ENCODE peak calls at places on chromosome 21, in seven cellular contexts. One of them, this sample, is unnamed.

GRCh38 chr21:40047993-40048730 is 180.9 kb downstream of the PCP4 start:
- DNase-seq in lower lobe of right lung: no peak
- DNase-seq in heart left ventricle: no peak
- DNase-seq in IMR-90: no peak
- DNase-seq in MM.1S: no peak
- DNase-seq in left ventricle myocardium inferior: no peak
- DNase-seq in breast epithelium: no peak
- DNase-seq in this sample: peak; percentile 85

GRCh38 chr21:38140192-38140905 is 116.4 kb upstream of the KCNJ15 start:
- DNase-seq in breast epithelium: no peak
- DNase-seq in left ventricle myocardium inferior: peak; percentile 60
- DNase-seq in lower lobe of right lung: peak; percentile 66
- DNase-seq in MM.1S: no peak
- DNase-seq in IMR-90: peak; percentile 25
- DNase-seq in heart left ventricle: peak; percentile 65
- DNase-seq in this sample: peak; percentile 50

GRCh38 chr21:46024983-46025860 is 43.7 kb downstream of the COL6A1 start:
- DNase-seq in IMR-90: peak; percentile 67
- DNase-seq in left ventricle myocardium inferior: no peak
- DNase-seq in breast epithelium: no peak
- DNase-seq in MM.1S: no peak
- DNase-seq in heart left ventricle: no peak
- DNase-seq in lower lobe of right lung: no peak
- DNase-seq in this sample: no peak

GRCh38 chr21:29338256-29338655 is 39.5 kb downstream of the BACH1 start:
- DNase-seq in lower lobe of right lung: no peak
- DNase-seq in heart left ventricle: no peak
- DNase-seq in MM.1S: no peak
- DNase-seq in IMR-90: no peak
- DNase-seq in left ventricle myocardium inferior: no peak
- DNase-seq in breast epithelium: no peak
- DNase-seq in this sample: no peak

GRCh38 chr21:25330266-25330665 is 277.0 kb downstream of the MRPL39 start:
- DNase-seq in lower lobe of right lung: no peak
- DNase-seq in breast epithelium: no peak
- DNase-seq in heart left ventricle: no peak
- DNase-seq in left ventricle myocardium inferior: no peak
- DNase-seq in IMR-90: peak; percentile 61
- DNase-seq in MM.1S: no peak
- DNase-seq in this sample: no peak

GRCh38 chr21:17901458-17902092 is 82.4 kb upstream of the C21orf91 start:
- DNase-seq in IMR-90: peak; percentile 10
- DNase-seq in heart left ventricle: no peak
- DNase-seq in MM.1S: no peak
- DNase-seq in left ventricle myocardium inferior: no peak
- DNase-seq in breast epithelium: no peak
- DNase-seq in lower lobe of right lung: no peak
- DNase-seq in this sample: no peak

GRCh38 chr21:45909238-45909785 is 72.3 kb upstream of the COL6A1 start:
- DNase-seq in lower lobe of right lung: peak; percentile 30
- DNase-seq in heart left ventricle: no peak
- DNase-seq in left ventricle myocardium inferior: no peak
- DNase-seq in MM.1S: no peak
- DNase-seq in breast epithelium: no peak
- DNase-seq in IMR-90: no peak
- DNase-seq in this sample: no peak

GRCh38 chr21:28632718-28633408 is 359.8 kb downstream of the LTN1 start:
- DNase-seq in breast epithelium: no peak
- DNase-seq in IMR-90: peak; percentile 83
- DNase-seq in MM.1S: no peak
- DNase-seq in heart left ventricle: no peak
- DNase-seq in lower lobe of right lung: no peak
- DNase-seq in left ventricle myocardium inferior: no peak
- DNase-seq in this sample: no peak

GRCh38 chr21:35925497-35925896 is 134.8 kb downstream of the SETD4 start:
- DNase-seq in heart left ventricle: no peak
- DNase-seq in IMR-90: peak; percentile 18
- DNase-seq in MM.1S: no peak
- DNase-seq in breast epithelium: no peak
- DNase-seq in left ventricle myocardium inferior: no peak
- DNase-seq in lower lobe of right lung: no peak
- DNase-seq in this sample: no peak

GRCh38 chr21:46110499-46111192 is 12.7 kb downstream of the COL6A2 start:
- DNase-seq in lower lobe of right lung: peak; percentile 59
- DNase-seq in heart left ventricle: peak; percentile 87
- DNase-seq in IMR-90: no peak
- DNase-seq in MM.1S: no peak
- DNase-seq in left ventricle myocardium inferior: peak; percentile 79
- DNase-seq in breast epithelium: peak; percentile 51
- DNase-seq in this sample: peak; percentile 83

GRCh38 chr21:38349111-38349746 is 92.4 kb downstream of the KCNJ15 start:
- DNase-seq in heart left ventricle: no peak
- DNase-seq in left ventricle myocardium inferior: no peak
- DNase-seq in lower lobe of right lung: no peak
- DNase-seq in MM.1S: no peak
- DNase-seq in IMR-90: peak; percentile 6
- DNase-seq in breast epithelium: no peak
- DNase-seq in this sample: no peak

GRCh38 chr21:43318841-43319781 is 107.8 kb downstream of the SIK1 start:
- DNase-seq in lower lobe of right lung: no peak
- DNase-seq in heart left ventricle: peak; percentile 45
- DNase-seq in MM.1S: no peak
- DNase-seq in breast epithelium: no peak
- DNase-seq in left ventricle myocardium inferior: no peak
- DNase-seq in IMR-90: peak; percentile 87
- DNase-seq in this sample: no peak

GRCh38 chr21:44436111-44436611 is 19.1 kb upstream of the LRRC3 start:
- DNase-seq in IMR-90: no peak
- DNase-seq in MM.1S: no peak
- DNase-seq in lower lobe of right lung: peak; percentile 19
- DNase-seq in heart left ventricle: no peak
- DNase-seq in breast epithelium: peak; percentile 43
- DNase-seq in left ventricle myocardium inferior: peak; percentile 7
- DNase-seq in this sample: peak; percentile 35

GRCh38 chr21:21226472-21226871 is 228.3 kb downstream of the NCAM2 start:
- DNase-seq in left ventricle myocardium inferior: no peak
- DNase-seq in heart left ventricle: no peak
- DNase-seq in MM.1S: no peak
- DNase-seq in lower lobe of right lung: no peak
- DNase-seq in breast epithelium: no peak
- DNase-seq in IMR-90: peak; percentile 50
- DNase-seq in this sample: no peak

GRCh38 chr21:26842976-26843911 is 2.0 kb downstream of the ADAMTS1 start:
- DNase-seq in breast epithelium: peak; percentile 80
- DNase-seq in heart left ventricle: peak; percentile 96
- DNase-seq in MM.1S: peak; percentile 49
- DNase-seq in lower lobe of right lung: peak; percentile 84
- DNase-seq in IMR-90: peak; percentile 96
- DNase-seq in left ventricle myocardium inferior: peak; percentile 95
- DNase-seq in this sample: peak; percentile 98

GRCh38 chr21:45294509-45295291 is 7.0 kb upstream of the POFUT2 start:
- DNase-seq in breast epithelium: peak; percentile 54
- DNase-seq in MM.1S: no peak
- DNase-seq in IMR-90: peak; percentile 100
- DNase-seq in heart left ventricle: peak; percentile 92
- DNase-seq in left ventricle myocardium inferior: peak; percentile 89
- DNase-seq in lower lobe of right lung: peak; percentile 64
- DNase-seq in this sample: peak; percentile 98

GRCh38 chr21:16279658-16280581 is 550.1 kb downstream of the USP25 start:
- DNase-seq in IMR-90: peak; percentile 10
- DNase-seq in heart left ventricle: peak; percentile 42
- DNase-seq in breast epithelium: no peak
- DNase-seq in lower lobe of right lung: no peak
- DNase-seq in MM.1S: no peak
- DNase-seq in left ventricle myocardium inferior: peak; percentile 27
- DNase-seq in this sample: no peak

GRCh38 chr21:45892156-45892919 is 89.2 kb upstream of the COL6A1 start:
- DNase-seq in lower lobe of right lung: peak; percentile 70
- DNase-seq in left ventricle myocardium inferior: peak; percentile 35
- DNase-seq in heart left ventricle: peak; percentile 23
- DNase-seq in breast epithelium: no peak
- DNase-seq in IMR-90: no peak
- DNase-seq in MM.1S: no peak
- DNase-seq in this sample: no peak

GRCh38 chr21:32578107-32578691 is 7.1 kb downstream of the TCP10L start:
- DNase-seq in heart left ventricle: no peak
- DNase-seq in left ventricle myocardium inferior: no peak
- DNase-seq in MM.1S: no peak
- DNase-seq in IMR-90: peak; percentile 9
- DNase-seq in lower lobe of right lung: no peak
- DNase-seq in breast epithelium: no peak
- DNase-seq in this sample: no peak

GRCh38 chr21:41681336-41681801 is 85.5 kb downstream of the RIPK4 start:
- DNase-seq in heart left ventricle: no peak
- DNase-seq in breast epithelium: peak; percentile 86
- DNase-seq in MM.1S: no peak
- DNase-seq in left ventricle myocardium inferior: no peak
- DNase-seq in IMR-90: no peak
- DNase-seq in lower lobe of right lung: no peak
- DNase-seq in this sample: peak; percentile 60
- H3K27ac ChIP-seq in heart left ventricle: no peak overlapping the region
- H3K27ac ChIP-seq in breast epithelium: peak overlapping the region; percentile 94
- H3K27ac ChIP-seq in MM.1S: no peak overlapping the region
- H3K27ac ChIP-seq in left ventricle myocardium inferior: no peak overlapping the region
- H3K27ac ChIP-seq in IMR-90: no peak overlapping the region
- H3K27ac ChIP-seq in lower lobe of right lung: peak overlapping the region; percentile 60
- H3K27ac ChIP-seq in this sample: no peak overlapping the region

GRCh38 chr21:37045556-37045955 is 27.3 kb downstream of the PIGP start:
- DNase-seq in lower lobe of right lung: no peak
- DNase-seq in IMR-90: no peak
- DNase-seq in MM.1S: no peak
- DNase-seq in breast epithelium: no peak
- DNase-seq in heart left ventricle: no peak
- DNase-seq in left ventricle myocardium inferior: no peak
- DNase-seq in this sample: no peak

GRCh38 chr21:37043818-37044217 is 29.1 kb downstream of the PIGP start:
- DNase-seq in MM.1S: no peak
- DNase-seq in lower lobe of right lung: no peak
- DNase-seq in breast epithelium: no peak
- DNase-seq in IMR-90: no peak
- DNase-seq in heart left ventricle: no peak
- DNase-seq in left ventricle myocardium inferior: no peak
- DNase-seq in this sample: no peak

GRCh38 chr21:37045139-37045538 is 27.7 kb downstream of the PIGP start:
- DNase-seq in heart left ventricle: no peak
- DNase-seq in breast epithelium: no peak
- DNase-seq in lower lobe of right lung: no peak
- DNase-seq in IMR-90: no peak
- DNase-seq in left ventricle myocardium inferior: no peak
- DNase-seq in MM.1S: peak; percentile 20
- DNase-seq in this sample: no peak

GRCh38 chr21:37044643-37045042 is 28.2 kb downstream of the PIGP start:
- DNase-seq in breast epithelium: no peak
- DNase-seq in IMR-90: no peak
- DNase-seq in heart left ventricle: no peak
- DNase-seq in left ventricle myocardium inferior: no peak
- DNase-seq in lower lobe of right lung: no peak
- DNase-seq in MM.1S: no peak
- DNase-seq in this sample: no peak

GRCh38 chr21:37047079-37047478 is 25.8 kb downstream of the PIGP start:
- DNase-seq in lower lobe of right lung: no peak
- DNase-seq in breast epithelium: no peak
- DNase-seq in left ventricle myocardium inferior: no peak
- DNase-seq in heart left ventricle: no peak
- DNase-seq in IMR-90: no peak
- DNase-seq in MM.1S: no peak
- DNase-seq in this sample: no peak
- H3K27ac ChIP-seq in lower lobe of right lung: no peak overlapping the region
- H3K27ac ChIP-seq in breast epithelium: no peak overlapping the region
- H3K27ac ChIP-seq in left ventricle myocardium inferior: no peak overlapping the region
- H3K27ac ChIP-seq in heart left ventricle: no peak overlapping the region
- H3K27ac ChIP-seq in IMR-90: no peak overlapping the region
- H3K27ac ChIP-seq in MM.1S: no peak overlapping the region
- H3K27ac ChIP-seq in this sample: no peak overlapping the region

GRCh38 chr21:33897098-33897497 is 18.5 kb downstream of the ATP5PO start:
- DNase-seq in IMR-90: no peak
- DNase-seq in heart left ventricle: no peak
- DNase-seq in lower lobe of right lung: no peak
- DNase-seq in left ventricle myocardium inferior: no peak
- DNase-seq in MM.1S: no peak
- DNase-seq in breast epithelium: no peak
- DNase-seq in this sample: no peak

GRCh38 chr21:33899199-33899598 is 16.4 kb downstream of the ATP5PO start:
- DNase-seq in lower lobe of right lung: no peak
- DNase-seq in heart left ventricle: no peak
- DNase-seq in left ventricle myocardium inferior: no peak
- DNase-seq in IMR-90: peak; percentile 48
- DNase-seq in MM.1S: no peak
- DNase-seq in breast epithelium: no peak
- DNase-seq in this sample: no peak

GRCh38 chr21:33896691-33897090 is 18.9 kb downstream of the ATP5PO start:
- DNase-seq in breast epithelium: no peak
- DNase-seq in MM.1S: no peak
- DNase-seq in lower lobe of right lung: no peak
- DNase-seq in IMR-90: no peak
- DNase-seq in left ventricle myocardium inferior: no peak
- DNase-seq in heart left ventricle: no peak
- DNase-seq in this sample: no peak

GRCh38 chr21:33897739-33898138 is 17.9 kb downstream of the ATP5PO start:
- DNase-seq in heart left ventricle: no peak
- DNase-seq in left ventricle myocardium inferior: no peak
- DNase-seq in MM.1S: no peak
- DNase-seq in breast epithelium: no peak
- DNase-seq in lower lobe of right lung: no peak
- DNase-seq in IMR-90: peak; percentile 5
- DNase-seq in this sample: no peak

DNA sequence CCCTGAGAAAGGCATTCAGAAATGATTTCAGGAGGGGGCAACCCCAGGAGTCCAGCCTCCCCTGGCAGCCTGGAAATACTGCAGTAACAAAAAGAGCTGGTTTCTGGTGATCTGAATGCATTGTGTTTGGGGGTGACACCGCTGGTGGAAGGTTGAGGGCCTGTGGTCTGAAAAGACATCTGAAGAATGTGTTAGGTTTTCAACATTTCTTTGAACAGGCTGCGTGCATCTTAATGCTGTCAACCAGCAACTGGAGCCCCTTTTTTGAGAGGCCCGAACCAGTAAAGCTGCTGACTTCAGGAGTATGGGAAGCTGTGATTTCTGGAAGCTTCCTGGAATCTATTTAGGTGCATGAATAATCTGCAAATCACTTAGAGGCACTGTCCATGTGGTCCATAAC is 17.1 kb downstream of the ATP5PO start:
- DNase-seq in breast epithelium: no peak
- DNase-seq in lower lobe of right lung: no peak
- DNase-seq in heart left ventricle: no peak
- DNase-seq in IMR-90: peak; percentile 17
- DNase-seq in MM.1S: no peak
- DNase-seq in left ventricle myocardium inferior: no peak
- DNase-seq in this sample: no peak
- H3K27ac ChIP-seq in breast epithelium: no peak overlapping the region
- H3K27ac ChIP-seq in lower lobe of right lung: no peak overlapping the region
- H3K27ac ChIP-seq in heart left ventricle: no peak overlapping the region
- H3K27ac ChIP-seq in IMR-90: peak overlapping the region; percentile 62
- H3K27ac ChIP-seq in MM.1S: no peak overlapping the region
- H3K27ac ChIP-seq in left ventricle myocardium inferior: no peak overlapping the region
- H3K27ac ChIP-seq in this sample: peak overlapping the region; percentile 63

DNA sequence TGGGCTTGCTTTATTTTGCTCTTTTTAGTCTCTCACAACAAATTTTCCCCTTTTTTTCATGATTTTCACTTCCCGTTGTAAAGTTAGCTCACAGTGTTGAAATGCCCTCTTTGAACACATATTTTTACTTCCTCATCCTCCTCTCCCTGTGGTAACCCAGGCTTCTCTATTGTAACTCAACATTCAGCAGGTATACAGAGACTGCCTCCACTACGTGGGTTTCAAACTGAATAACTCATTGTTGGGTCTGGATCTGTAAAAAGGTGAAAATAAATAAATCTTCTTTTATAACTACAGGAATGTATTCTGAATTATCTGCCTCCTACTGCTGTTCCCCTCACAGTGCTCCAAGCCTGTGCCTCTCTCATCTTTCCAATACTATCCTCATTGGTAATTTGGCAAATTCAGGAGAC is 166.4 kb downstream of the RUNX1 start:
- DNase-seq in lower lobe of right lung: no peak
- DNase-seq in MM.1S: no peak
- DNase-seq in heart left ventricle: no peak
- DNase-seq in IMR-90: no peak
- DNase-seq in breast epithelium: no peak
- DNase-seq in left ventricle myocardium inferior: no peak
- DNase-seq in this sample: no peak
- H3K27ac ChIP-seq in lower lobe of right lung: peak overlapping the region; percentile 95
- H3K27ac ChIP-seq in MM.1S: peak overlapping the region; percentile 1
- H3K27ac ChIP-seq in heart left ventricle: peak overlapping the region; percentile 6
- H3K27ac ChIP-seq in IMR-90: peak overlapping the region; percentile 90
- H3K27ac ChIP-seq in breast epithelium: peak overlapping the region; percentile 94
- H3K27ac ChIP-seq in left ventricle myocardium inferior: no peak overlapping the region
- H3K27ac ChIP-seq in this sample: peak overlapping the region; percentile 61